ENCODE peak calls at places on chromosomes 7 and 10, in five cellular contexts. G, L, F, K and C are unnamed samples. For H3K4me1, the result is how much of the 10 kb centered on the place peaks cover.

GRCh38 chr10:28687683-28688001 is 10.3 kb downstream of the BAMBI start:
- DNase-seq in G (no peak), L (no peak), F (no peak), K (no peak), C (no peak)

GRCh38 chr7:7962851-7963250 is 5.7 kb upstream of the GLCCI1 start:
- DNase-seq in G (peak), L (peak), F (no peak), K (peak), C (peak)

GRCh38 chr10:71752391-71753090 is 20.8 kb downstream of the VSIR start:
- DNase-seq in G (no peak), L (no peak), F (no peak), K (peak), C (no peak)

GRCh38 chr10:63375859-63376258 is 89.9 kb downstream of the JMJD1C start:
- DNase-seq in G (peak), L (no peak), F (no peak), K (peak), C (no peak)

GRCh38 chr10:10830316-10831061 is 187.2 kb upstream of the CELF2 start:
- DNase-seq in G (peak), L (peak), F (no peak), K (peak), C (no peak)

GRCh38 chr7:66500087-66500486 is 128.6 kb upstream of the KCTD7 start:
- DNase-seq in G (peak), L (no peak), F (no peak), K (no peak), C (peak)

GRCh38 chr10:61758440-61758839 is 95.7 kb downstream of the CABCOCO1 start:
- DNase-seq in G (peak), L (peak), F (no peak), K (peak), C (no peak)

GRCh38 chr7:139680676-139681462 is 96.9 kb downstream of the HIPK2 start:
- DNase-seq in G (peak), L (peak), F (no peak), K (peak), C (peak)

GRCh38 chr7:69599879-69600764 is 1.8 kb downstream of the AUTS2 start:
- DNase-seq in G (no peak), L (peak), F (peak), K (no peak), C (no peak)

GRCh38 chr7:37275086-37275485 is 173.6 kb downstream of the ELMO1 start:
- DNase-seq in G (no peak), L (no peak), F (no peak), K (no peak), C (no peak)

GRCh38 chr10:133275683-133276092 is 980 bp downstream of the ADAM8 start:
- DNase-seq in G (no peak), L (no peak), F (no peak), K (no peak), C (peak)

GRCh38 chr10:114856544-114857287 is 35.1 kb downstream of the FHIP2A start:
- DNase-seq in G (peak), L (peak), F (no peak), K (peak), C (peak)

GRCh38 chr7:158394936-158395335 is 192.7 kb downstream of the PTPRN2 start:
- DNase-seq in G (no peak), L (no peak), F (peak), K (no peak), C (no peak)

GRCh38 chr7:116777613-116778380 is 84.6 kb upstream of the CAPZA2 start:
- DNase-seq in G (no peak), L (peak), F (no peak), K (peak), C (peak)

GRCh38 chr7:71244023-71244422 is 112.1 kb downstream of the GALNT17 start:
- DNase-seq in G (no peak), L (peak), F (no peak), K (no peak), C (no peak)

GRCh38 chr7:127950233-127950935 is 80.9 kb downstream of the LRRC4 start:
- DNase-seq in G (no peak), L (no peak), F (no peak), K (no peak), C (peak)

GRCh38 chr10:128927821-128928220 is 539.2 kb upstream of the MGMT start:
- DNase-seq in G (no peak), L (no peak), F (no peak), K (no peak), C (no peak)

GRCh38 chr10:112446055-112446854 is 459 bp downstream of the ZDHHC6 start:
- DNase-seq in G (peak), L (peak), F (no peak), K (peak), C (peak)

GRCh38 chr7:78400038-78400437 is 601.5 kb downstream of the PHTF2 start:
- DNase-seq in G (no peak), L (no peak), F (no peak), K (no peak), C (no peak)

GRCh38 chr7:78398576-78398975 is 600.0 kb downstream of the PHTF2 start:
- DNase-seq in G (no peak), L (no peak), F (no peak), K (no peak), C (no peak)

GRCh38 chr7:78395298-78396120 is 596.9 kb downstream of the PHTF2 start:
- DNase-seq in G (no peak), L (peak), F (no peak), K (peak), C (no peak)

GRCh38 chr7:78396190-78396589 is 597.6 kb downstream of the PHTF2 start:
- DNase-seq in G (no peak), L (no peak), F (no peak), K (no peak), C (no peak)

GRCh38 chr7:78398081-78398480 is 599.5 kb downstream of the PHTF2 start:
- DNase-seq in G (no peak), L (no peak), F (no peak), K (no peak), C (no peak)
- H3K4me1 ChIP-seq in G (under half), L (under half), F (under half), K (under half), C (under half)

DNA sequence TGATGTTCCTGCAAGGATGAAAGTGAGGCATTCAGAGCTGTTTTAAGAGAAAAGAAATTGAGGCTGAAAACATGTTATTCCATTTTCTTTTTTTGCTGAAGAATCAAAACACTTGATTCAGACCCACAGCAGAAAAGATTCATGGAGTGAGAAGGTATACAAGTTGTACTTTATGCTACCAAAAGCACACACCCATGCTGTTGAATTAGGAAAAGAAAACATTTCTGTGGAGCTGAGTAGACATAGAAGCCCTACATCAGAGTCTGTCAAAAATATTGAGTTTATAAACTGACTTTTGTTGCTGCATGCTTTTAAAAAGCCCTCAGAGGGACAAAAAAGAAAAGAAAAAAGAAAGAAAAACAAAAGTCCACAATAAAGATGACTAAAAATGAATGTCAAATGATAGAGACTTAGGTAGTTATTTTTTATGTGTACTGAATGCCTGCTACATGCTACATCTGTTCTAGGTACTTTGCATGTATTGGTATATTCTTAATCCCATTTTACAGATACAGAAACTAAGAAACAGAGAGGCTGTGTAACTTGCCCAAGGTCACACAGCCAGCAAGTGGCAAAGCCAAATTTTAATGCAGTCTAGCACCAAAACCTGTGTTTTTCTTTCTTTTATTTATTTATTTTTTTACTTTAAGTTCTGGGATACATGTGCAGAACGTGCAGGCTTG is 71.7 kb upstream of the PALS2 start:
- DNase-seq in G (no peak), L (no peak), F (no peak), K (no peak), C (no peak)
- H3K4me2 ChIP-seq in G (no peak), L (no peak), F (no peak), K (no peak), C (no peak)

DNA sequence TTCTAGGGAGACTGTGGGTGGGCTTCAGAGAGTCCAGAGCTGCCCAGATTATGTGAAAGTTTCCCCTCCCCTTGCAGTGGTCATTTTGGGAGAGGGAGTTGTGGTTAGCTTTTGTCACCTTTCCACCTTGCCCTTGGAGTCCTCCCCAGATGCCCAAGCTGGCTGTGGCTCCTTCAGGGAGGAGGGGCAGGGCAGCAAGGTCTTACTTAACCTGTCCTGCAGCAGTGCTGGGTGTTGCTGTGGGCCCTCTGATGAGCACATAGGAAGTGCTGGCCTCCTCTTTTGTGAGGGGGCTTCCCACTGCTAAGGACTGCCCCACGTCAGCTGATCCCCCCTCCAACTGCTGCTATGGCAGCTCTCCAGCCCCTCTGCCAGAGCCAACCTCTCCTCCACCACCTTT is 17.6 kb upstream of the AQP1 start:
- DNase-seq in G (no peak), L (no peak), F (no peak), K (no peak), C (no peak)
- H3K4me1 ChIP-seq in G (half or more), L (under half), F (under half), K (under half), C (under half)

GRCh38 chr10:124082555-124082954 is 10.8 kb downstream of the CHST15 start:
- DNase-seq in G (no peak), L (no peak), F (no peak), K (no peak), C (no peak)
- H3K4me2 ChIP-seq in G (no peak), L (no peak), F (no peak), K (no peak), C (no peak)

DNA sequence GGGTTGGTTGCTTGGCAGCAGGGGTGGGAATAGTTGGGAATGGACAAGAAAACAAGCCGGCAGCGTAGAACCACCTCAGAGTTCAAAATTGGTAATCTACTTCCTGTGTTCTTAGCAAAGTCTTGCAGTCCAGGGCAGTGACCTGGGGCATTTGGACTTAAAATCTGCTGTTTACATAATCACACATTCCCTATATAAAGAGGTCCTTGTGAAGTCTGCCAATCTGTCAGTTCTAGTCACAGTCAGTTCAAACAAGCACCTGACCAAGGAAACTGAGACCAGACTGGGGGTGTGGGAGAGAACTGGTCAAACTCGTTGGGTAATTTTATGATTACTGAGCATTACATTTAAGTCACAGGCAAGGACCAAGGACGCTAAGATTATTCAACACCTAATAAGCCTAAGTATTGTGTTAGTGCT is 167.8 kb downstream of the CPEB3 start:
- DNase-seq in G (no peak), L (no peak), F (no peak), K (no peak), C (no peak)
- H3K4me1 ChIP-seq in G (under half), L (under half), F (under half), K (under half), C (under half)

GRCh38 chr7:113085781-113086390 is 741 bp downstream of the GPR85 start:
- DNase-seq in G (peak), L (peak), F (no peak), K (peak), C (no peak)

GRCh38 chr7:113086431-113086888 is at the start of gene GPR85:
- DNase-seq in G (peak), L (peak), F (peak), K (peak), C (peak)

GRCh38 chr7:113084499-113085172 is 2.0 kb downstream of the GPR85 start:
- DNase-seq in G (no peak), L (no peak), F (no peak), K (no peak), C (no peak)

GRCh38 chr7:113086928-113087277 is 276 bp upstream of the GPR85 start:
- DNase-seq in G (no peak), L (no peak), F (no peak), K (no peak), C (no peak)

DNA sequence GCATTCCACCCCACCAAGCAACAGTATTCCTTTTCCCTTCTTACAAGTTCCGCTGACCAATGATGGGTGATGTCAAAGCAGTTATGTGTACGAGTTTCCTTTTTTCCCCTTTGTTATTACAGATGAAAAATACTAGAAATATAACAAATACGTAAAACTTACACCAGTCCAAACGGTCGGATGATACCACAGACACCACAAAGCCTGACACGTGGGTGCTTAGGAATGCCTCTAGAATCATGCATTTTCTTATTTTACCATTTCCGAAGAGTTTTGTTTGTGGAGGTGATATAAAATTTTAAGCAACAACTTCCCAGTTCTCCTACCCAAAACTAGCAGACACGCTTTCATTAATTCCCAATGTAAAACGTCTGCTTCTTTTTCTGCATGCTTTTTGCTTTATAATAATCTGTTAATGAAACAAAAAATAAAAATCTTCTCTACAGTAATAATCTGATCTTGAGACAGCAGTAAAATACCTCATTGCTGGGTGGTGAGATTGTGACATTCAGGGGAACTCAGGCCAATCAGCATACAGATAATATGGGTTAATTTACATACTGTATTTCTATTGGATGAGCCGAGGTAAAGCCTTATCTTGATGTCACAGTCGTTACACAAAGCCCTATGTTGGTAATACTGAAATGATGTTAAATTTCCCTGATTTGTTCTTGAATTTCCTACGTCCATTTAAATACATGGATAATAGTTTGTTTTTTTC is 811 bp upstream of the GPR85 start:
- DNase-seq in G (peak), L (peak), F (no peak), K (peak), C (peak)
- H3K4me2 ChIP-seq in G (peak), L (peak), F (no peak), K (peak), C (peak)

GRCh38 chr7:151680810-151681209 is 161.1 kb upstream of the RHEB start:
- DNase-seq in G (peak), L (no peak), F (no peak), K (peak), C (peak)

GRCh38 chr7:151679073-151679708 is 159.5 kb upstream of the RHEB start:
- DNase-seq in G (no peak), L (no peak), F (no peak), K (no peak), C (no peak)

GRCh38 chr7:151678227-151678604 is 158.5 kb upstream of the RHEB start:
- DNase-seq in G (no peak), L (no peak), F (no peak), K (no peak), C (no peak)

GRCh38 chr7:151681726-151682125 is 162.0 kb upstream of the RHEB start:
- DNase-seq in G (no peak), L (no peak), F (no peak), K (no peak), C (no peak)

GRCh38 chr7:151679868-151680534 is 160.3 kb upstream of the RHEB start:
- DNase-seq in G (no peak), L (no peak), F (no peak), K (no peak), C (no peak)
- H3K4me1 ChIP-seq in G (under half), L (under half), F (under half), K (under half), C (under half)